ENCODE peak calls at places on chromosomes 13 and 19, in four cellular contexts. L is HTR-8/SVneo, Z is Caki2, S is C1 segment of cervical spinal cord. D is an unnamed sample.

GRCh38 chr19:7869910-7870511 is 4.2 kb downstream of the PRR36 start:
- DNase-seq in S (no peak), Z (peak; percentile 95), L (no peak), D (no peak)

GRCh38 chr13:85287528-85287927 is 511.7 kb downstream of the SLITRK6 start:
- DNase-seq in L (no peak), Z (no peak), S (no peak), D (no peak)

GRCh38 chr13:105838231-105838630 is 697.2 kb downstream of the EFNB2 start:
- DNase-seq in S (no peak), Z (no peak), L (no peak), D (no peak)

GRCh38 chr19:35986664-35987570 is 8.1 kb upstream of the SDHAF1 start:
- DNase-seq in Z (no peak), L (no peak), S (no peak), D (no peak)

GRCh38 chr19:20423381-20424207 is 142.0 kb downstream of the ZNF737 start:
- DNase-seq in L (no peak), Z (peak; percentile 77), S (no peak), D (peak; percentile 65)

GRCh38 chr13:98885605-98886004 is 92.3 kb downstream of the DOCK9 start:
- DNase-seq in Z (no peak), S (no peak), L (no peak), D (no peak)

GRCh38 chr19:29370276-29370675 is 155.5 kb upstream of the VSTM2B start:
- DNase-seq in Z (no peak), L (no peak), S (no peak), D (no peak)

GRCh38 chr19:13983213-13983889 is 22.8 kb downstream of the RFX1 start:
- DNase-seq in Z (no peak), S (no peak), L (no peak), D (no peak)

GRCh38 chr13:42720116-42720857 is 61.1 kb upstream of the FAM216B start:
- DNase-seq in L (peak; percentile 54), S (no peak), Z (peak; percentile 62), D (no peak)

GRCh38 chr19:32519023-32519422 is 62.0 kb upstream of the PDCD5 start:
- DNase-seq in S (no peak), Z (no peak), L (no peak), D (peak; percentile 19)

GRCh38 chr19:6877766-6878165 is 9.6 kb upstream of the ADGRE1 start:
- DNase-seq in Z (no peak), S (no peak), L (no peak), D (no peak)

GRCh38 chr19:47885067-47885463 is 1.1 kb downstream of the SULT2A1 start:
- DNase-seq in Z (no peak), S (no peak), L (no peak), D (no peak)

GRCh38 chr13:28337196-28338045 is 157.5 kb downstream of the FLT1 start:
- DNase-seq in L (no peak), S (no peak), Z (no peak), D (no peak)

GRCh38 chr19:3547301-3547731 is 8.3 kb downstream of the TEKTIP1 start:
- DNase-seq in S (no peak), L (no peak), Z (no peak), D (no peak)

GRCh38 chr19:6693681-6694080 is 23.7 kb upstream of the TNFSF14 start:
- DNase-seq in L (no peak), S (no peak), Z (peak; percentile 29), D (no peak)

GRCh38 chr13:113735194-113735593 is 23.8 kb upstream of the TMEM255B start:
- DNase-seq in S (no peak), Z (no peak), L (no peak), D (no peak)

GRCh38 chr19:33273065-33273736 is 29.1 kb downstream of the CEBPA start:
- DNase-seq in L (no peak), S (no peak), Z (no peak), D (no peak)

GRCh38 chr13:110879482-110879881 is 35.4 kb downstream of the ANKRD10 start:
- DNase-seq in S (no peak), Z (no peak), L (no peak), D (no peak)

GRCh38 chr13:75512253-75512652 is 25.4 kb downstream of the COMMD6 start:
- DNase-seq in S (no peak), Z (no peak), L (no peak), D (peak; percentile 80)

GRCh38 chr13:49625392-49626137 is 2.7 kb upstream of the ARL11 start:
- DNase-seq in Z (peak; percentile 38), S (no peak), L (no peak), D (no peak)

GRCh38 chr19:8512115-8512967 is 1.6 kb downstream of the ZNF414 start:
- DNase-seq in Z (peak; percentile 61), L (no peak), S (no peak), D (no peak)

GRCh38 chr13:113220141-113220598 is 10.8 kb downstream of the CUL4A start:
- DNase-seq in L (no peak), Z (no peak), S (no peak), D (no peak)

GRCh38 chr19:50513746-50514345 is at the start of gene ASPDH:
- DNase-seq in L (no peak), Z (peak; percentile 25), S (peak; percentile 27), D (no peak)

GRCh38 chr13:36355632-36356031 is 9.4 kb upstream of the SPART start:
- DNase-seq in L (no peak), S (no peak), Z (no peak), D (no peak)

GRCh38 chr19:6540918-6541689 is 10.3 kb downstream of the TNFSF9 start:
- DNase-seq in L (no peak), S (no peak), Z (no peak), D (no peak)

GRCh38 chr13:46184277-46184699 is 2.3 kb upstream of the LCP1 start:
- DNase-seq in Z (no peak), L (no peak), S (no peak), D (no peak)

GRCh38 chr19:1217366-1217765 is 11.8 kb downstream of the STK11 start:
- DNase-seq in Z (no peak), L (no peak), S (no peak), D (no peak)

GRCh38 chr13:90622547-90622946 is 724.9 kb upstream of the MIR17HG start:
- DNase-seq in S (no peak), L (no peak), Z (no peak), D (no peak)

GRCh38 chr19:13441810-13442512 is 64.3 kb downstream of the CACNA1A start:
- DNase-seq in Z (peak; percentile 46), L (peak; percentile 56), S (no peak), D (no peak)

GRCh38 chr13:42073683-42074082 is 25.2 kb downstream of the DGKH start:
- DNase-seq in Z (no peak), L (no peak), S (no peak), D (no peak)

D was measured in pons.